ENCODE peak calls at places on chromosomes 16 and 17, in six cellular contexts. One of them, this sample, is unnamed.

GRCh38 chr16:4452674-4453073 is 21.8 kb downstream of the NMRAL1 start:
- DNase-seq in endothelial cell: no peak
- DNase-seq in body of pancreas: no peak
- DNase-seq in fibroblast of mammary gland: no peak
- DNase-seq in left lung: no peak
- DNase-seq in activated CD8-positive, alpha-beta T cell treated with anti-CD3 and anti-CD28 coated beads for 36 hours: no peak
- DNase-seq in this sample: no peak

GRCh38 chr16:50547340-50547865 is 793 bp upstream of the NKD1 start:
- DNase-seq in body of pancreas: peak
- DNase-seq in endothelial cell: peak
- DNase-seq in left lung: peak
- DNase-seq in activated CD8-positive, alpha-beta T cell treated with anti-CD3 and anti-CD28 coated beads for 36 hours: peak
- DNase-seq in fibroblast of mammary gland: no peak
- DNase-seq in this sample: no peak

GRCh38 chr16:86566601-86566965 is at the start of gene FOXC2:
- DNase-seq in activated CD8-positive, alpha-beta T cell treated with anti-CD3 and anti-CD28 coated beads for 36 hours: peak
- DNase-seq in fibroblast of mammary gland: peak
- DNase-seq in left lung: peak
- DNase-seq in body of pancreas: peak
- DNase-seq in endothelial cell: peak
- DNase-seq in this sample: peak

GRCh38 chr17:376936-377863 is 24.6 kb upstream of the RPH3AL start:
- DNase-seq in activated CD8-positive, alpha-beta T cell treated with anti-CD3 and anti-CD28 coated beads for 36 hours: no peak
- DNase-seq in body of pancreas: peak
- DNase-seq in left lung: no peak
- DNase-seq in fibroblast of mammary gland: peak
- DNase-seq in endothelial cell: no peak
- DNase-seq in this sample: peak

GRCh38 chr16:67425046-67425445 is 5.9 kb upstream of the HSD11B2 start:
- DNase-seq in endothelial cell: no peak
- DNase-seq in left lung: no peak
- DNase-seq in fibroblast of mammary gland: peak
- DNase-seq in body of pancreas: no peak
- DNase-seq in activated CD8-positive, alpha-beta T cell treated with anti-CD3 and anti-CD28 coated beads for 36 hours: no peak
- DNase-seq in this sample: no peak

GRCh38 chr17:32909787-32910369 is 18.1 kb upstream of the TMEM98 start:
- DNase-seq in fibroblast of mammary gland: peak
- DNase-seq in left lung: peak
- DNase-seq in endothelial cell: peak
- DNase-seq in activated CD8-positive, alpha-beta T cell treated with anti-CD3 and anti-CD28 coated beads for 36 hours: peak
- DNase-seq in body of pancreas: peak
- DNase-seq in this sample: peak

GRCh38 chr17:42120161-42121065 is 754 bp downstream of the KAT2A start:
- DNase-seq in activated CD8-positive, alpha-beta T cell treated with anti-CD3 and anti-CD28 coated beads for 36 hours: peak
- DNase-seq in left lung: no peak
- DNase-seq in body of pancreas: no peak
- DNase-seq in fibroblast of mammary gland: no peak
- DNase-seq in endothelial cell: peak
- DNase-seq in this sample: no peak

GRCh38 chr16:8886593-8887437 is 4.7 kb downstream of the LITAFD start:
- DNase-seq in left lung: no peak
- DNase-seq in activated CD8-positive, alpha-beta T cell treated with anti-CD3 and anti-CD28 coated beads for 36 hours: no peak
- DNase-seq in fibroblast of mammary gland: no peak
- DNase-seq in endothelial cell: no peak
- DNase-seq in body of pancreas: no peak
- DNase-seq in this sample: no peak

GRCh38 chr17:41655611-41656111 is 31.3 kb upstream of the KRT17 start:
- DNase-seq in activated CD8-positive, alpha-beta T cell treated with anti-CD3 and anti-CD28 coated beads for 36 hours: no peak
- DNase-seq in fibroblast of mammary gland: no peak
- DNase-seq in body of pancreas: peak
- DNase-seq in endothelial cell: no peak
- DNase-seq in left lung: peak
- DNase-seq in this sample: no peak

GRCh38 chr16:800834-801488 is 427 bp upstream of the GNG13 start:
- DNase-seq in fibroblast of mammary gland: no peak
- DNase-seq in left lung: no peak
- DNase-seq in body of pancreas: no peak
- DNase-seq in activated CD8-positive, alpha-beta T cell treated with anti-CD3 and anti-CD28 coated beads for 36 hours: no peak
- DNase-seq in endothelial cell: no peak
- DNase-seq in this sample: no peak

GRCh38 chr16:80932725-80933124 is 74.0 kb downstream of the CMC2 start:
- DNase-seq in left lung: peak
- DNase-seq in endothelial cell: no peak
- DNase-seq in activated CD8-positive, alpha-beta T cell treated with anti-CD3 and anti-CD28 coated beads for 36 hours: no peak
- DNase-seq in fibroblast of mammary gland: peak
- DNase-seq in body of pancreas: peak
- DNase-seq in this sample: peak

GRCh38 chr16:10577305-10578202 is 2.8 kb downstream of the EMP2 start:
- DNase-seq in fibroblast of mammary gland: no peak
- DNase-seq in left lung: peak
- DNase-seq in endothelial cell: no peak
- DNase-seq in activated CD8-positive, alpha-beta T cell treated with anti-CD3 and anti-CD28 coated beads for 36 hours: no peak
- DNase-seq in body of pancreas: peak
- DNase-seq in this sample: peak

GRCh38 chr16:27374794-27375499 is 27.0 kb upstream of the IL21R start:
- DNase-seq in activated CD8-positive, alpha-beta T cell treated with anti-CD3 and anti-CD28 coated beads for 36 hours: peak
- DNase-seq in fibroblast of mammary gland: peak
- DNase-seq in body of pancreas: peak
- DNase-seq in left lung: peak
- DNase-seq in endothelial cell: peak
- DNase-seq in this sample: peak

GRCh38 chr17:46870116-46870803 is 18.9 kb downstream of the WNT9B start:
- DNase-seq in fibroblast of mammary gland: no peak
- DNase-seq in activated CD8-positive, alpha-beta T cell treated with anti-CD3 and anti-CD28 coated beads for 36 hours: no peak
- DNase-seq in endothelial cell: no peak
- DNase-seq in left lung: no peak
- DNase-seq in body of pancreas: peak
- DNase-seq in this sample: no peak

GRCh38 chr16:62036101-62036806 is at the start of gene CDH8:
- DNase-seq in endothelial cell: peak
- DNase-seq in fibroblast of mammary gland: no peak
- DNase-seq in body of pancreas: no peak
- DNase-seq in activated CD8-positive, alpha-beta T cell treated with anti-CD3 and anti-CD28 coated beads for 36 hours: no peak
- DNase-seq in left lung: no peak
- DNase-seq in this sample: no peak

GRCh38 chr16:62036807-62037135 is 533 bp upstream of the CDH8 start:
- DNase-seq in fibroblast of mammary gland: no peak
- DNase-seq in endothelial cell: no peak
- DNase-seq in body of pancreas: no peak
- DNase-seq in left lung: no peak
- DNase-seq in activated CD8-positive, alpha-beta T cell treated with anti-CD3 and anti-CD28 coated beads for 36 hours: no peak
- DNase-seq in this sample: no peak

GRCh38 chr16:62038225-62038624 is 2.0 kb upstream of the CDH8 start:
- DNase-seq in body of pancreas: no peak
- DNase-seq in fibroblast of mammary gland: no peak
- DNase-seq in activated CD8-positive, alpha-beta T cell treated with anti-CD3 and anti-CD28 coated beads for 36 hours: no peak
- DNase-seq in left lung: no peak
- DNase-seq in endothelial cell: no peak
- DNase-seq in this sample: no peak

GRCh38 chr16:62038646-62039045 is 2.4 kb upstream of the CDH8 start:
- DNase-seq in activated CD8-positive, alpha-beta T cell treated with anti-CD3 and anti-CD28 coated beads for 36 hours: no peak
- DNase-seq in fibroblast of mammary gland: no peak
- DNase-seq in endothelial cell: no peak
- DNase-seq in body of pancreas: no peak
- DNase-seq in left lung: no peak
- DNase-seq in this sample: no peak

GRCh38 chr16:62041401-62041800 is 5.2 kb upstream of the CDH8 start:
- DNase-seq in body of pancreas: no peak
- DNase-seq in endothelial cell: peak
- DNase-seq in fibroblast of mammary gland: peak
- DNase-seq in left lung: no peak
- DNase-seq in activated CD8-positive, alpha-beta T cell treated with anti-CD3 and anti-CD28 coated beads for 36 hours: no peak
- DNase-seq in this sample: no peak
- TF ChIP-seq CTCF in body of pancreas: no peak
- TF ChIP-seq CTCF in endothelial cell: peak
- TF ChIP-seq CTCF in fibroblast of mammary gland: peak
- TF ChIP-seq CTCF in left lung: no peak
- TF ChIP-seq CTCF in activated CD8-positive, alpha-beta T cell treated with anti-CD3 and anti-CD28 coated beads for 36 hours: no peak
- TF ChIP-seq CTCF in this sample: no peak

GRCh38 chr16:88453217-88453531 is at the start of gene ZFPM1:
- DNase-seq in activated CD8-positive, alpha-beta T cell treated with anti-CD3 and anti-CD28 coated beads for 36 hours: no peak
- DNase-seq in endothelial cell: no peak
- DNase-seq in left lung: no peak
- DNase-seq in fibroblast of mammary gland: no peak
- DNase-seq in body of pancreas: no peak
- DNase-seq in this sample: no peak
- TF ChIP-seq CTCF in activated CD8-positive, alpha-beta T cell treated with anti-CD3 and anti-CD28 coated beads for 36 hours: no peak
- TF ChIP-seq CTCF in endothelial cell: no peak
- TF ChIP-seq CTCF in left lung: no peak
- TF ChIP-seq CTCF in fibroblast of mammary gland: no peak
- TF ChIP-seq CTCF in body of pancreas: no peak
- TF ChIP-seq CTCF in this sample: no peak

GRCh38 chr16:2427526-2427925 is 1.7 kb upstream of the CCNF start:
- DNase-seq in fibroblast of mammary gland: no peak
- DNase-seq in body of pancreas: no peak
- DNase-seq in left lung: no peak
- DNase-seq in endothelial cell: no peak
- DNase-seq in activated CD8-positive, alpha-beta T cell treated with anti-CD3 and anti-CD28 coated beads for 36 hours: no peak
- DNase-seq in this sample: no peak

GRCh38 chr16:2428051-2428786 is 1.0 kb upstream of the CCNF start:
- DNase-seq in activated CD8-positive, alpha-beta T cell treated with anti-CD3 and anti-CD28 coated beads for 36 hours: peak
- DNase-seq in body of pancreas: peak
- DNase-seq in fibroblast of mammary gland: peak
- DNase-seq in left lung: peak
- DNase-seq in endothelial cell: peak
- DNase-seq in this sample: peak

GRCh38 chr16:2429771-2430663 is 770 bp downstream of the CCNF start:
- DNase-seq in activated CD8-positive, alpha-beta T cell treated with anti-CD3 and anti-CD28 coated beads for 36 hours: no peak
- DNase-seq in fibroblast of mammary gland: no peak
- DNase-seq in endothelial cell: peak
- DNase-seq in body of pancreas: no peak
- DNase-seq in left lung: no peak
- DNase-seq in this sample: peak

GRCh38 chr16:2428787-2429036 is 535 bp upstream of the CCNF start:
- DNase-seq in fibroblast of mammary gland: no peak
- DNase-seq in activated CD8-positive, alpha-beta T cell treated with anti-CD3 and anti-CD28 coated beads for 36 hours: no peak
- DNase-seq in endothelial cell: no peak
- DNase-seq in body of pancreas: no peak
- DNase-seq in left lung: no peak
- DNase-seq in this sample: no peak

DNA sequence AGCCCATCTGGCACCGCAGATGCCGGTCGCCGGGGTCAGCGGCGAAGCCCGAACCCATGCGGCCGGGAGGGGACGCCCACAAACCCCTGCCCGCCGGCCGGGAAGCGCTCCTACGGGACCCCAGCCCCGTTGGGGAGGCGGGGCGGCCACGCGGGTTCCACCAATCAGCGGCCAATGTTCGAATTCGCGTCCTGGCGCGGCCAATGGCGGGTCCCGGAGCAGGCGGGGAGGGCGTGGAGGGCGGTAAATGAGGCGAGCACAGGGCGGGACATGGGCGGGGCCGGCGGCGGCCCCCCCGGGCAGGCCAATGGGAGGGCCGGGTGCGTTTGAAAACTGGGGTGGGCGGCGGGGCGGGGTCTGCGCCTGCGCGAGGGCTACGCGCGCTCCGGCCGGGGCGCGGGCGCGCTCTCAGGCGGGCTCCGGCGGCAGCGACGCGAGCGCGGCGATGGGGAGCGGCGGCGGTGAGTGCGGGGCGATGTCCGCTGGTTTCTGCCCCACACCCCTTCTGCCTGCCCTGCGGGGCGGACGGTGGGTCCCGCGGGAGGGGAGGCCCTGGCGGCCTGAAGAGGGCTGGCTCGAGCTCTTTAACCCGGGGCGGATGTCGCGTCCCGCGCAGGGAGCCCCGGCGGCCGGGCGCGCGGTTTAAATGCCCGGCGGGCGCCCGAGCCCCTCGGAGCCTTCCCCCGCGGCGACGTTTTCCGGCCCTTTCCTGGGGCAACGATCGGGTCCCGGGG is at the start of gene CCNF:
- DNase-seq in fibroblast of mammary gland: peak
- DNase-seq in left lung: peak
- DNase-seq in body of pancreas: peak
- DNase-seq in activated CD8-positive, alpha-beta T cell treated with anti-CD3 and anti-CD28 coated beads for 36 hours: peak
- DNase-seq in endothelial cell: peak
- DNase-seq in this sample: peak
- TF ChIP-seq CTCF in fibroblast of mammary gland: no peak
- TF ChIP-seq CTCF in left lung: peak
- TF ChIP-seq CTCF in body of pancreas: no peak
- TF ChIP-seq CTCF in activated CD8-positive, alpha-beta T cell treated with anti-CD3 and anti-CD28 coated beads for 36 hours: no peak
- TF ChIP-seq CTCF in endothelial cell: no peak
- TF ChIP-seq CTCF in this sample: no peak

GRCh38 chr17:81126281-81127132 is 38.8 kb upstream of the PVALEF start:
- DNase-seq in endothelial cell: no peak
- DNase-seq in fibroblast of mammary gland: no peak
- DNase-seq in activated CD8-positive, alpha-beta T cell treated with anti-CD3 and anti-CD28 coated beads for 36 hours: no peak
- DNase-seq in body of pancreas: no peak
- DNase-seq in left lung: no peak
- DNase-seq in this sample: no peak

GRCh38 chr17:81128338-81128737 is 37.0 kb upstream of the PVALEF start:
- DNase-seq in activated CD8-positive, alpha-beta T cell treated with anti-CD3 and anti-CD28 coated beads for 36 hours: no peak
- DNase-seq in endothelial cell: no peak
- DNase-seq in left lung: no peak
- DNase-seq in fibroblast of mammary gland: no peak
- DNase-seq in body of pancreas: no peak
- DNase-seq in this sample: no peak

GRCh38 chr17:81128774-81129173 is 36.5 kb upstream of the PVALEF start:
- DNase-seq in activated CD8-positive, alpha-beta T cell treated with anti-CD3 and anti-CD28 coated beads for 36 hours: no peak
- DNase-seq in endothelial cell: no peak
- DNase-seq in body of pancreas: no peak
- DNase-seq in fibroblast of mammary gland: no peak
- DNase-seq in left lung: no peak
- DNase-seq in this sample: no peak

GRCh38 chr17:81127133-81127455 is 38.2 kb upstream of the PVALEF start:
- DNase-seq in left lung: no peak
- DNase-seq in endothelial cell: no peak
- DNase-seq in fibroblast of mammary gland: no peak
- DNase-seq in activated CD8-positive, alpha-beta T cell treated with anti-CD3 and anti-CD28 coated beads for 36 hours: no peak
- DNase-seq in body of pancreas: no peak
- DNase-seq in this sample: no peak

GRCh38 chr17:81127526-81128177 is 37.7 kb upstream of the PVALEF start:
- DNase-seq in fibroblast of mammary gland: no peak
- DNase-seq in activated CD8-positive, alpha-beta T cell treated with anti-CD3 and anti-CD28 coated beads for 36 hours: no peak
- DNase-seq in endothelial cell: no peak
- DNase-seq in left lung: no peak
- DNase-seq in body of pancreas: no peak
- DNase-seq in this sample: no peak
- TF ChIP-seq CTCF in fibroblast of mammary gland: no peak
- TF ChIP-seq CTCF in activated CD8-positive, alpha-beta T cell treated with anti-CD3 and anti-CD28 coated beads for 36 hours: no peak
- TF ChIP-seq CTCF in endothelial cell: no peak
- TF ChIP-seq CTCF in left lung: no peak
- TF ChIP-seq CTCF in body of pancreas: no peak
- TF ChIP-seq CTCF in this sample: no peak

GRCh38 chr17:27551701-27552466 is 79.1 kb upstream of the LGALS9 start:
- DNase-seq in left lung: no peak
- DNase-seq in fibroblast of mammary gland: no peak
- DNase-seq in body of pancreas: peak
- DNase-seq in endothelial cell: no peak
- DNase-seq in activated CD8-positive, alpha-beta T cell treated with anti-CD3 and anti-CD28 coated beads for 36 hours: no peak
- DNase-seq in this sample: no peak
- TF ChIP-seq CTCF in left lung: no peak
- TF ChIP-seq CTCF in fibroblast of mammary gland: no peak
- TF ChIP-seq CTCF in body of pancreas: no peak
- TF ChIP-seq CTCF in endothelial cell: no peak
- TF ChIP-seq CTCF in activated CD8-positive, alpha-beta T cell treated with anti-CD3 and anti-CD28 coated beads for 36 hours: no peak
- TF ChIP-seq CTCF in this sample: no peak

GRCh38 chr17:51585514-51586104 is 325.3 kb downstream of the UTP18 start:
- DNase-seq in activated CD8-positive, alpha-beta T cell treated with anti-CD3 and anti-CD28 coated beads for 36 hours: peak
- DNase-seq in body of pancreas: peak
- DNase-seq in left lung: no peak
- DNase-seq in endothelial cell: peak
- DNase-seq in fibroblast of mammary gland: no peak
- DNase-seq in this sample: no peak
- TF ChIP-seq CTCF in activated CD8-positive, alpha-beta T cell treated with anti-CD3 and anti-CD28 coated beads for 36 hours: no peak
- TF ChIP-seq CTCF in body of pancreas: no peak
- TF ChIP-seq CTCF in left lung: no peak
- TF ChIP-seq CTCF in endothelial cell: peak
- TF ChIP-seq CTCF in fibroblast of mammary gland: no peak
- TF ChIP-seq CTCF in this sample: no peak